ENCODE peak calls at places on chromosomes 12 and 14, in six cellular contexts. J is psoas muscle, C is stomach, Z is GM12865, D is hepatocyte, Y is HCT116. Q is an unnamed sample.

GRCh38 chr14:68547305-68548193 is 245.3 kb downstream of the ZFP36L1 start:
- DNase-seq in J (peak; percentile 75), C (peak; percentile 41), Z (peak; percentile 15), D (peak; percentile 66), Y (peak; percentile 85), Q (no peak)

GRCh38 chr14:61145258-61145902 is 135.8 kb downstream of the TMEM30B start:
- DNase-seq in J (no peak), C (no peak), Z (no peak), D (peak; percentile 42), Y (no peak), Q (no peak)

GRCh38 chr12:94710933-94711332 is 60.6 kb upstream of the TMCC3 start:
- DNase-seq in J (peak; percentile 53), C (no peak), Z (peak; percentile 65), D (no peak), Y (peak; percentile 43), Q (no peak)

GRCh38 chr14:91373591-91374245 is 43.9 kb downstream of the CCDC88C start:
- DNase-seq in J (no peak), C (no peak), Z (peak; percentile 92), D (no peak), Y (no peak), Q (peak; percentile 84)

GRCh38 chr12:4027412-4027811 is 154.2 kb upstream of the PARP11 start:
- DNase-seq in J (no peak), C (no peak), Z (no peak), D (peak; percentile 43), Y (no peak), Q (no peak)

GRCh38 chr12:52442600-52443061 is 8.5 kb upstream of the KRT75 start:
- DNase-seq in J (no peak), C (no peak), Z (no peak), D (peak; percentile 73), Y (peak; percentile 59), Q (no peak)

GRCh38 chr12:3725267-3726115 is 27.4 kb downstream of the CRACR2A start:
- DNase-seq in J (no peak), C (no peak), Z (no peak), D (no peak), Y (no peak), Q (no peak)

GRCh38 chr14:92937229-92937937 is 14.4 kb downstream of the CHGA start:
- DNase-seq in J (peak; percentile 50), C (no peak), Z (no peak), D (no peak), Y (peak; percentile 32), Q (no peak)

GRCh38 chr12:47980172-47980571 is 16.8 kb downstream of the TMEM106C start:
- DNase-seq in J (no peak), C (no peak), Z (no peak), D (no peak), Y (no peak), Q (no peak)

GRCh38 chr14:25765909-25766308 is 716.0 kb upstream of the STXBP6 start:
- DNase-seq in J (no peak), C (no peak), Z (no peak), D (no peak), Y (no peak), Q (no peak)

GRCh38 chr14:65080954-65081747 is 21.2 kb downstream of the MAX start:
- DNase-seq in J (no peak), C (no peak), Z (no peak), D (peak; percentile 86), Y (no peak), Q (no peak)

GRCh38 chr12:68532204-68532886 is 78.4 kb upstream of the RAP1B start:
- DNase-seq in J (no peak), C (no peak), Z (no peak), D (no peak), Y (no peak), Q (no peak)

GRCh38 chr12:32390572-32391219 is 8.7 kb upstream of the FGD4 start:
- DNase-seq in J (no peak), C (peak; percentile 57), Z (no peak), D (no peak), Y (no peak), Q (peak; percentile 7)
- H3K4me3 ChIP-seq in J (peak overlapping the region; percentile 54), C (peak overlapping the region; percentile 44), Z (no peak overlapping the region), D (no peak overlapping the region), Y (no peak overlapping the region), Q (peak overlapping the region; percentile 27)

GRCh38 chr14:100421756-100422470 is 98.8 kb downstream of the SLC25A47 start:
- DNase-seq in J (no peak), C (no peak), Z (no peak), D (no peak), Y (no peak), Q (no peak)

GRCh38 chr14:100417466-100417865 is 94.3 kb downstream of the SLC25A47 start:
- DNase-seq in J (peak; percentile 64), C (peak; percentile 57), Z (no peak), D (peak; percentile 88), Y (peak; percentile 63), Q (no peak)

GRCh38 chr14:100416921-100417451 is 93.8 kb downstream of the SLC25A47 start:
- DNase-seq in J (no peak), C (no peak), Z (no peak), D (peak; percentile 39), Y (no peak), Q (no peak)

GRCh38 chr14:100422556-100423420 is 99.6 kb downstream of the SLC25A47 start:
- DNase-seq in J (no peak), C (no peak), Z (no peak), D (no peak), Y (no peak), Q (no peak)

GRCh38 chr14:100419856-100420255 is 96.7 kb downstream of the SLC25A47 start:
- DNase-seq in J (no peak), C (no peak), Z (no peak), D (no peak), Y (no peak), Q (no peak)
- TF ChIP-seq CTCF in J (no peak), C (no peak), Z (no peak), D (no peak), Y (peak; percentile 28), Q (peak; percentile 3)

GRCh38 chr14:87837306-87837705 is 155.7 kb downstream of the GALC start:
- DNase-seq in J (no peak), C (no peak), Z (no peak), D (no peak), Y (no peak), Q (no peak)
- H3K4me3 ChIP-seq in J (no peak overlapping the region), C (no peak overlapping the region), Z (no peak overlapping the region), D (no peak overlapping the region), Y (no peak overlapping the region), Q (no peak overlapping the region)

GRCh38 chr14:23483216-23483854 is 13.8 kb downstream of the NGDN start:
- DNase-seq in J (no peak), C (no peak), Z (peak; percentile 25), D (peak; percentile 30), Y (no peak), Q (no peak)
- TF ChIP-seq CTCF in J (no peak), C (peak; percentile 13), Z (peak; percentile 45), D (peak; percentile 35), Y (peak; percentile 57), Q (peak; percentile 56)

DNA sequence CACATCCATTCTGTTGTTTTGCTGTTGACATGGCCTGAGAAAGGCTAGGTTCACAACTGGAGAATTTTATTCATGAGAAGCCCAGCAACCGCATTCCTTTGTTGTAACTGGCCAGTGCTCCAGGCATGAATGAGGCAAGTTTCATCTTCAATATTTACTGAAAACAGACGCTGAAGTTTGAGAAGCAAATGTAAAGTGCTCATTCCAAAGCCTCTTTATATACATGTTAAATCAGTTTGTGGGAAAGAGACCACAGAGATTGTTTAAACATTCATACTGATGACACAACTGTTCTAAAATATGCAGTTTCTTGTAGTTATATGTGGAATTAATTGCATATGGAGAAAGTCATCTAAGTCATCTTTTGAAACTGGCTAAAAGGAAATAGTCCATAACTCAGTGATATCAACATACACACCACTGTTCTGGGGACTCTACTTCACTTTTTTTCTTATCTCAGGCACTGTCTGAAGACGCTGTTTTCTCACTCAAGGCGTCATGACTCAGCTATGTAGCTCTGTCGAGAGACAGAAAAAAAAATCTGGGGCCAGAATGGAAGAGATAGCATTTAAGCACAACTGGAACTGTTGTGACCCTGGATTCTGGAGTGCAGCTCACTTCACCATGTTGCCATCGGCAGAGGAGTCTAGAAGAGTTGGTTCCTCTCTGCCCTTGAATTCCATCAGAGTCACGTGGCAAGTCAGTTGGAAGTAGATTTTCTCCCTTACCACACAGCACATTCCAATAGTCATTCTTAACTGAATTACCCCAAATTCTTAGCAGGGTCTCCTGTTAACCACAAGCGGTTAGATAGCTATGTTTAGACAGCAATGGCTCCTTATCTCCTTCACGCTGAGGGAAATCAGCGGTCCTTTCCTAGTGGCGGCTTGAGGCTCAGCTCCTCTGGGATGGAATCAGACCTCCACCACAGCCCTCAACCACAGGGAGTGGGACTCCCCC is 258.4 kb upstream of the HMGA2 start:
- DNase-seq in J (no peak), C (no peak), Z (no peak), D (peak; percentile 62), Y (no peak), Q (no peak)
- H3K4me3 ChIP-seq in J (no peak overlapping the region), C (no peak overlapping the region), Z (no peak overlapping the region), D (no peak overlapping the region), Y (no peak overlapping the region), Q (no peak overlapping the region)

DNA sequence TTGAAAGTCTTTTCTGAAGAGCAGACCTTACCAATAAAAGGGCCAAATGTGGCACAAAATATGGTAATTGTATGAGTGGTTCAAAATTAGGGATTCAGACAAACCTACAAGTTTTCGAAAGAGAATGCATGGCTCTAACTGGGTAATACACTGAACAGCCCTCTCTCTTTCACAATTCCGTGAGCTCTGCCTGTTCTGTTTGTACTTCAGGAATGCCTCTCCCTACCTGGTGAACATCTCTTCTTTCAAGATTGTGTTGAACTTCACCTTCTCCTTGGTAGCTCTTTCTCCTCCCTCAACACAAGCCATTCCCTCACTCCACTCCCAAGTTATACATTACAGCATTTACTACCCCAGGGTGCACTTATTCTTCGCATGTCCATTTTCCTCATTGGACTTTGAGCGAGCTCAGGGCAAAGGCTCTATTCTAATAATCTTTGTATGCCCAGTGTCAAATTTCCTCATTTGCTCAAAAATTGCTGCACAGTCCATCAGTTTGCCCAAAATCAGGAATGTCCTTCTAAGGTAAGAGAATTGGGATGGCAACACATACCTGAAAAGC is 28.3 kb downstream of the NRDE2 start:
- DNase-seq in J (no peak), C (no peak), Z (no peak), D (peak; percentile 29), Y (no peak), Q (no peak)
- TF ChIP-seq CTCF in J (no peak), C (no peak), Z (no peak), D (no peak), Y (no peak), Q (no peak)

Q was measured in GM12864.